ENCODE peak calls at places on chromosome 10, in nine cellular contexts. One of them, this sample, is unnamed.

GRCh38 chr10:19964625-19965024 is 148.4 kb downstream of the PLXDC2 start:
- DNase-seq in heart right ventricle: no peak
- DNase-seq in neural progenitor cell: peak; percentile 75
- DNase-seq in esophagus squamous epithelium: no peak
- DNase-seq in cardiac fibroblast: no peak
- DNase-seq in lung: no peak
- DNase-seq in coronary artery: no peak
- DNase-seq in H1: no peak
- DNase-seq in psoas muscle: no peak
- DNase-seq in this sample: no peak

GRCh38 chr10:16105082-16105481 is 244.8 kb upstream of the MINDY3 start:
- DNase-seq in cardiac fibroblast: peak; percentile 32
- DNase-seq in neural progenitor cell: no peak
- DNase-seq in H1: no peak
- DNase-seq in coronary artery: no peak
- DNase-seq in psoas muscle: no peak
- DNase-seq in esophagus squamous epithelium: no peak
- DNase-seq in lung: no peak
- DNase-seq in heart right ventricle: no peak
- DNase-seq in this sample: no peak

GRCh38 chr10:17643339-17643754 is 604 bp upstream of the STAM start:
- DNase-seq in cardiac fibroblast: peak; percentile 93
- DNase-seq in H1: no peak
- DNase-seq in heart right ventricle: peak; percentile 58
- DNase-seq in esophagus squamous epithelium: no peak
- DNase-seq in lung: peak; percentile 86
- DNase-seq in coronary artery: peak; percentile 85
- DNase-seq in psoas muscle: peak; percentile 93
- DNase-seq in neural progenitor cell: peak; percentile 80
- DNase-seq in this sample: peak; percentile 26

GRCh38 chr10:72852428-72852827 is 41.1 kb upstream of the OIT3 start:
- DNase-seq in heart right ventricle: no peak
- DNase-seq in coronary artery: no peak
- DNase-seq in cardiac fibroblast: no peak
- DNase-seq in esophagus squamous epithelium: no peak
- DNase-seq in neural progenitor cell: no peak
- DNase-seq in psoas muscle: no peak
- DNase-seq in H1: no peak
- DNase-seq in lung: no peak
- DNase-seq in this sample: peak; percentile 42

GRCh38 chr10:128152741-128153583 is 26.7 kb upstream of the MKI67 start:
- DNase-seq in heart right ventricle: no peak
- DNase-seq in psoas muscle: no peak
- DNase-seq in coronary artery: no peak
- DNase-seq in esophagus squamous epithelium: no peak
- DNase-seq in cardiac fibroblast: no peak
- DNase-seq in H1: no peak
- DNase-seq in neural progenitor cell: peak; percentile 33
- DNase-seq in lung: no peak
- DNase-seq in this sample: no peak

GRCh38 chr10:112815238-112816032 is 134.6 kb upstream of the TCF7L2 start:
- DNase-seq in neural progenitor cell: no peak
- DNase-seq in psoas muscle: no peak
- DNase-seq in H1: no peak
- DNase-seq in esophagus squamous epithelium: no peak
- DNase-seq in cardiac fibroblast: peak; percentile 72
- DNase-seq in lung: no peak
- DNase-seq in heart right ventricle: no peak
- DNase-seq in coronary artery: no peak
- DNase-seq in this sample: peak; percentile 47

GRCh38 chr10:1454964-1455363 is 282.4 kb downstream of the ADARB2 start:
- DNase-seq in esophagus squamous epithelium: no peak
- DNase-seq in H1: no peak
- DNase-seq in psoas muscle: no peak
- DNase-seq in cardiac fibroblast: no peak
- DNase-seq in coronary artery: no peak
- DNase-seq in heart right ventricle: no peak
- DNase-seq in neural progenitor cell: no peak
- DNase-seq in lung: no peak
- DNase-seq in this sample: no peak

GRCh38 chr10:34854147-34854601 is 39.1 kb upstream of the PARD3 start:
- DNase-seq in psoas muscle: no peak
- DNase-seq in neural progenitor cell: no peak
- DNase-seq in cardiac fibroblast: peak; percentile 77
- DNase-seq in H1: no peak
- DNase-seq in heart right ventricle: no peak
- DNase-seq in lung: no peak
- DNase-seq in esophagus squamous epithelium: no peak
- DNase-seq in coronary artery: no peak
- DNase-seq in this sample: peak; percentile 71

DNA sequence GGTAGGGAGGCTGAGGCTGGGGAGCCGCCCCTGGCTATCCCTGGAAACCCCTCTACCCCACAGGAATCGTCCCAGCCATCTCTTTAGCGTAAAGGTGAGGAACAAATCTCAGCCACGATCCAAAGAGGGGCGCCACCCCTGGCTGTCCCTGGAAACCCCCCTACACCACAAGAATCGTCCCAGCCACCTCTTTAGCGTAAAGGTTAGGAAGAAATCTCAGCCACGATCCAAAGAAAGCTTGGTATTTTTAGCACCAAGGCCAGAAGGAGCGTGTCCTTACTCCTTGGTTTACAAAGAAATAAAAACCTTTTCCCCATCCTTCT is 757 bp upstream of the TSPAN14 start:
- DNase-seq in heart right ventricle: no peak
- DNase-seq in esophagus squamous epithelium: no peak
- DNase-seq in coronary artery: no peak
- DNase-seq in neural progenitor cell: no peak
- DNase-seq in H1: peak; percentile 63
- DNase-seq in cardiac fibroblast: no peak
- DNase-seq in lung: no peak
- DNase-seq in psoas muscle: no peak
- DNase-seq in this sample: no peak
- TF ChIP-seq CTCF in heart right ventricle: no peak
- TF ChIP-seq CTCF in esophagus squamous epithelium: no peak
- TF ChIP-seq CTCF in coronary artery: no peak
- TF ChIP-seq CTCF in neural progenitor cell: peak; percentile 43
- TF ChIP-seq CTCF in H1: no peak
- TF ChIP-seq CTCF in cardiac fibroblast: no peak
- TF ChIP-seq CTCF in lung: no peak
- TF ChIP-seq CTCF in psoas muscle: no peak
- TF ChIP-seq CTCF in this sample: no peak

GRCh38 chr10:6139470-6139869 is 50.6 kb downstream of the RBM17 start:
- DNase-seq in lung: no peak
- DNase-seq in psoas muscle: no peak
- DNase-seq in neural progenitor cell: no peak
- DNase-seq in coronary artery: no peak
- DNase-seq in H1: no peak
- DNase-seq in heart right ventricle: no peak
- DNase-seq in esophagus squamous epithelium: no peak
- DNase-seq in cardiac fibroblast: no peak
- DNase-seq in this sample: no peak

GRCh38 chr10:6141296-6142151 is 52.7 kb downstream of the RBM17 start:
- DNase-seq in cardiac fibroblast: peak; percentile 89
- DNase-seq in heart right ventricle: no peak
- DNase-seq in esophagus squamous epithelium: no peak
- DNase-seq in psoas muscle: peak; percentile 81
- DNase-seq in H1: no peak
- DNase-seq in lung: no peak
- DNase-seq in coronary artery: no peak
- DNase-seq in neural progenitor cell: no peak
- DNase-seq in this sample: peak; percentile 88

GRCh38 chr10:6140965-6141295 is 52.1 kb downstream of the RBM17 start:
- DNase-seq in heart right ventricle: no peak
- DNase-seq in H1: no peak
- DNase-seq in psoas muscle: no peak
- DNase-seq in coronary artery: no peak
- DNase-seq in neural progenitor cell: no peak
- DNase-seq in esophagus squamous epithelium: no peak
- DNase-seq in cardiac fibroblast: no peak
- DNase-seq in lung: no peak
- DNase-seq in this sample: no peak

GRCh38 chr10:6138456-6138855 is 49.6 kb downstream of the RBM17 start:
- DNase-seq in psoas muscle: no peak
- DNase-seq in esophagus squamous epithelium: no peak
- DNase-seq in neural progenitor cell: no peak
- DNase-seq in lung: no peak
- DNase-seq in cardiac fibroblast: no peak
- DNase-seq in H1: no peak
- DNase-seq in coronary artery: no peak
- DNase-seq in heart right ventricle: no peak
- DNase-seq in this sample: no peak

GRCh38 chr10:6140141-6140841 is 51.5 kb downstream of the RBM17 start:
- DNase-seq in lung: no peak
- DNase-seq in heart right ventricle: no peak
- DNase-seq in coronary artery: no peak
- DNase-seq in psoas muscle: no peak
- DNase-seq in cardiac fibroblast: no peak
- DNase-seq in esophagus squamous epithelium: no peak
- DNase-seq in H1: no peak
- DNase-seq in neural progenitor cell: peak; percentile 63
- DNase-seq in this sample: no peak
- H3K4me3 ChIP-seq in lung: no peak overlapping the region
- H3K4me3 ChIP-seq in heart right ventricle: no peak overlapping the region
- H3K4me3 ChIP-seq in coronary artery: peak overlapping the region; percentile 70
- H3K4me3 ChIP-seq in psoas muscle: peak overlapping the region; percentile 59
- H3K4me3 ChIP-seq in cardiac fibroblast: no peak overlapping the region
- H3K4me3 ChIP-seq in esophagus squamous epithelium: peak overlapping the region; percentile 27
- H3K4me3 ChIP-seq in H1: no peak overlapping the region
- H3K4me3 ChIP-seq in neural progenitor cell: no peak overlapping the region
- H3K4me3 ChIP-seq in this sample: no peak overlapping the region

DNA sequence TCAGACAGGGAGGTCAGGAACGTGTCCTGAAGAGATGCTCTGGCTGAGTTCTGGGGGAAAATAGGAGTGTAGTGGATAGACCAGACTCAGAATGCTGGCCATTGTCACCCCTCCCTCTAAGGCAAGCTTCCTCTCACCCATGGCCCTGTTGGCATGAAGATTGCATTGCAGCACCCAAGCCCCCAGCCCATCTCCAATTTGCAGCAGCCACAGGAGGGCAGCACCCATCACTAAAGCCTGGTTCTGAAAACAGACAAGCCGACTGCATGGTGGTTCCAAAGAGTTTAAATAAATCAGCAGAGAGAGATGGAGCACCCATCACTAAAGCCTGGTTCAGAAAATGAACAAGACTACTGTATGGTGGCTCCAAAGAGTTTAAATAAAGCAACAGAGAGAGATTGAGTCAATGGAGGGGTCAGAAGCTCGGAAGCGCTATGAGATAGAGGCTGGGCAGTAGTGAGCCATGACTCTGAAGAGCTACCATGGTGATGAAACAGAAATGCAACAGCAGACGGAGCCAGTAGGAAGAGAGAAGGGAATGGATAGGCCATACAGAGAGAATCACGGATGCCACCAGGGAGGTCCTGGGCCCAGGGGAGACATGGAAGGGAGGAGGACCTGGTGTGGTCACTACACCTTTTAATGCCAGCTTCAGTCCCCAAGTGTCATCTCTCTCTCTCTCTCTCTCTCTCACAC is 237.9 kb upstream of the MYO3A start:
- DNase-seq in esophagus squamous epithelium: no peak
- DNase-seq in psoas muscle: no peak
- DNase-seq in heart right ventricle: no peak
- DNase-seq in H1: no peak
- DNase-seq in lung: no peak
- DNase-seq in coronary artery: no peak
- DNase-seq in neural progenitor cell: no peak
- DNase-seq in cardiac fibroblast: no peak
- DNase-seq in this sample: no peak
- TF ChIP-seq CTCF in esophagus squamous epithelium: no peak
- TF ChIP-seq CTCF in psoas muscle: no peak
- TF ChIP-seq CTCF in heart right ventricle: no peak
- TF ChIP-seq CTCF in H1: peak; percentile 61
- TF ChIP-seq CTCF in lung: no peak
- TF ChIP-seq CTCF in coronary artery: no peak
- TF ChIP-seq CTCF in neural progenitor cell: peak; percentile 29
- TF ChIP-seq CTCF in cardiac fibroblast: no peak
- TF ChIP-seq CTCF in this sample: no peak

DNA sequence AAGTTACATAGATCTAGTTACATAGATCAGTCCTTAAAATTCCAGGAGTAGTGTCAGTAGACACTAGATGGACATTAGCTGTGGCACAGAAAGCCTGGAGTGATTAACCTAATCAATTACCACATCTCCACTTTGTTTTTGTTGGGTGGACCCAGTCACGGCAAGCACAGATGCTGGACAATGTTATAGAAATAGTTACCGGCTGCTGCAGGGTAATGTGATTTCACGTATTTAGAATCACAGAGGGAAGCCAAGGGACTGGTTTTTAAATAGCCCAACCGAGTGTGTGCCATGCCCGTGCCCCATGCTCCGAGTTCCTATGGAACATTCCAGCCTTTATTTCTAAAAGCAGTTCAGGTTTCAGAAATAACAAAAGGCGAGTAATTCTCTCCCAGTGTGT is 2.8 kb downstream of the LGI1 start:
- DNase-seq in lung: no peak
- DNase-seq in esophagus squamous epithelium: no peak
- DNase-seq in H1: no peak
- DNase-seq in psoas muscle: no peak
- DNase-seq in cardiac fibroblast: no peak
- DNase-seq in neural progenitor cell: no peak
- DNase-seq in coronary artery: no peak
- DNase-seq in heart right ventricle: no peak
- DNase-seq in this sample: no peak
- H3K4me3 ChIP-seq in lung: no peak overlapping the region
- H3K4me3 ChIP-seq in esophagus squamous epithelium: no peak overlapping the region
- H3K4me3 ChIP-seq in H1: no peak overlapping the region
- H3K4me3 ChIP-seq in psoas muscle: peak overlapping the region; percentile 54
- H3K4me3 ChIP-seq in cardiac fibroblast: no peak overlapping the region
- H3K4me3 ChIP-seq in neural progenitor cell: no peak overlapping the region
- H3K4me3 ChIP-seq in coronary artery: peak overlapping the region; percentile 39
- H3K4me3 ChIP-seq in heart right ventricle: no peak overlapping the region
- H3K4me3 ChIP-seq in this sample: no peak overlapping the region

GRCh38 chr10:59234814-59235429 is 58.5 kb downstream of the PHYHIPL start:
- DNase-seq in lung: no peak
- DNase-seq in psoas muscle: no peak
- DNase-seq in coronary artery: no peak
- DNase-seq in esophagus squamous epithelium: no peak
- DNase-seq in neural progenitor cell: peak; percentile 60
- DNase-seq in heart right ventricle: no peak
- DNase-seq in cardiac fibroblast: peak; percentile 68
- DNase-seq in H1: no peak
- DNase-seq in this sample: peak; percentile 28
- TF ChIP-seq CTCF in lung: peak; percentile 24
- TF ChIP-seq CTCF in psoas muscle: peak; percentile 52
- TF ChIP-seq CTCF in coronary artery: no peak
- TF ChIP-seq CTCF in esophagus squamous epithelium: peak; percentile 42
- TF ChIP-seq CTCF in neural progenitor cell: peak; percentile 76
- TF ChIP-seq CTCF in heart right ventricle: peak; percentile 56
- TF ChIP-seq CTCF in cardiac fibroblast: peak; percentile 58
- TF ChIP-seq CTCF in H1: peak; percentile 48
- TF ChIP-seq CTCF in this sample: peak; percentile 55

GRCh38 chr10:69867699-69868558 is 66.2 kb downstream of the COL13A1 start:
- DNase-seq in H1: peak; percentile 80
- DNase-seq in lung: no peak
- DNase-seq in heart right ventricle: no peak
- DNase-seq in psoas muscle: peak; percentile 32
- DNase-seq in neural progenitor cell: peak; percentile 63
- DNase-seq in coronary artery: no peak
- DNase-seq in cardiac fibroblast: no peak
- DNase-seq in esophagus squamous epithelium: no peak
- DNase-seq in this sample: no peak
- H3K4me3 ChIP-seq in H1: no peak overlapping the region
- H3K4me3 ChIP-seq in lung: no peak overlapping the region
- H3K4me3 ChIP-seq in heart right ventricle: no peak overlapping the region
- H3K4me3 ChIP-seq in psoas muscle: no peak overlapping the region
- H3K4me3 ChIP-seq in neural progenitor cell: no peak overlapping the region
- H3K4me3 ChIP-seq in coronary artery: no peak overlapping the region
- H3K4me3 ChIP-seq in cardiac fibroblast: no peak overlapping the region
- H3K4me3 ChIP-seq in esophagus squamous epithelium: no peak overlapping the region
- H3K4me3 ChIP-seq in this sample: no peak overlapping the region